ENCODE peak calls at places on chromosomes 3 and 15, in four cellular contexts. J is stimulated activated CD8-positive, alpha-beta memory T cell treated with anti-CD3 and anti-CD28 coated beads, Interleukin-4, amount 100 ng/mL, for 1 hour; L is posterior cingulate gyrus; Y is T follicular helper cell. M is an unnamed sample.

GRCh38 chr3:104316118-104316517 is 1050.6 kb upstream of the ALCAM start:
- DNase-seq in J (no peak), Y (no peak), L (no peak), M (peak; percentile 16)

GRCh38 chr3:126348308-126348920 is 8.8 kb downstream of the KLF15 start:
- DNase-seq in Y (no peak), L (no peak), J (no peak), M (no peak)

GRCh38 chr3:39254806-39255449 is 24.9 kb downstream of the CX3CR1 start:
- DNase-seq in Y (no peak), J (no peak), L (no peak), M (peak; percentile 66)

GRCh38 chr3:9721015-9721697 is 10.4 kb upstream of the BRPF1 start:
- DNase-seq in Y (no peak), J (no peak), L (no peak), M (peak; percentile 27)

GRCh38 chr3:15010664-15011063 is 54.5 kb downstream of the MRPS25 start:
- DNase-seq in L (no peak), J (no peak), Y (no peak), M (no peak)

GRCh38 chr3:127754411-127755304 is 67.7 kb downstream of the MGLL start:
- DNase-seq in Y (no peak), L (no peak), J (no peak), M (no peak)

GRCh38 chr15:42933886-42934667 is 13.5 kb upstream of the TTBK2 start:
- DNase-seq in Y (no peak), L (no peak), J (no peak), M (no peak)

GRCh38 chr3:44001072-44001471 is 240.6 kb upstream of the TOPAZ1 start:
- DNase-seq in J (no peak), L (no peak), Y (no peak), M (no peak)

GRCh38 chr15:67168694-67169093 is 85.8 kb downstream of the AAGAB start:
- DNase-seq in J (no peak), Y (no peak), L (no peak), M (no peak)

GRCh38 chr3:50474717-50475116 is 28.7 kb downstream of the CACNA2D2 start:
- DNase-seq in L (no peak), Y (no peak), J (no peak), M (peak; percentile 10)

GRCh38 chr3:16338124-16338523 is 73.1 kb downstream of the OXNAD1 start:
- DNase-seq in L (no peak), Y (no peak), J (no peak), M (peak; percentile 9)

GRCh38 chr3:12932347-12932746 is 91.0 kb upstream of the RPL32 start:
- DNase-seq in L (peak; percentile 93), J (no peak), Y (no peak), M (no peak)

GRCh38 chr3:79390352-79390751 is 377.4 kb downstream of the ROBO1 start:
- DNase-seq in Y (no peak), J (no peak), L (no peak), M (no peak)

GRCh38 chr3:13543251-13543650 is 5.7 kb upstream of the FBLN2 start:
- DNase-seq in J (no peak), Y (no peak), L (peak; percentile 51), M (no peak)

GRCh38 chr3:71218508-71218907 is 365.0 kb downstream of the FOXP1 start:
- DNase-seq in Y (no peak), J (no peak), L (no peak), M (no peak)

GRCh38 chr3:185711255-185711870 is 113.5 kb downstream of the IGF2BP2 start:
- DNase-seq in Y (no peak), J (no peak), L (no peak), M (peak; percentile 29)

GRCh38 chr3:108183178-108183577 is 39.0 kb downstream of the IFT57 start:
- DNase-seq in Y (no peak), J (no peak), L (no peak), M (peak; percentile 62)

GRCh38 chr3:192834428-192834827 is 83.2 kb downstream of the MB21D2 start:
- DNase-seq in J (no peak), L (no peak), Y (no peak), M (no peak)